ENCODE peak calls at places on chromosomes 6 and 20, in seven cellular contexts. L is IMR-90, K is endothelial cell, F is GM20000, Y is cardiac muscle cell, J is neural crest cell, B is astrocyte. A is an unnamed sample.

GRCh38 chr20:57195023-57195758 is 71.2 kb downstream of the BMP7 start:
- DNase-seq in F (no peak), Y (no peak), K (no peak), J (no peak), B (peak; percentile 67), L (peak; percentile 48), A (no peak)

GRCh38 chr20:18692453-18692852 is 104.6 kb downstream of the DTD1 start:
- DNase-seq in K (no peak), L (peak; percentile 3), J (no peak), Y (no peak), B (no peak), F (no peak), A (no peak)

GRCh38 chr6:29678114-29678513 is 2.8 kb downstream of the ZFP57 start:
- DNase-seq in B (no peak), K (no peak), Y (no peak), L (no peak), J (no peak), F (no peak), A (no peak)

GRCh38 chr6:165844801-165845364 is 181.8 kb upstream of the PDE10A start:
- DNase-seq in J (no peak), F (no peak), B (no peak), Y (no peak), L (no peak), K (no peak), A (no peak)

GRCh38 chr6:31053873-31054272 is 43.6 kb downstream of the MUC22 start:
- DNase-seq in J (no peak), F (no peak), L (no peak), K (no peak), Y (peak; percentile 64), B (no peak), A (no peak)

GRCh38 chr6:13120483-13121482 is 207.6 kb downstream of the TBC1D7 start:
- DNase-seq in L (no peak), K (peak; percentile 9), B (no peak), J (no peak), F (no peak), Y (peak; percentile 38), A (no peak)

GRCh38 chr6:43308101-43308989 is at the start of gene CRIP3:
- DNase-seq in F (peak; percentile 54), J (no peak), K (no peak), L (no peak), B (no peak), Y (peak; percentile 36), A (no peak)

GRCh38 chr6:2876210-2877056 is 26.7 kb downstream of the SERPINB9 start:
- DNase-seq in Y (peak; percentile 54), K (peak; percentile 53), L (peak; percentile 81), J (peak; percentile 12), B (peak; percentile 89), F (peak; percentile 53), A (no peak)

GRCh38 chr6:16320533-16321340 is 82.3 kb downstream of the GMPR start:
- DNase-seq in B (peak; percentile 46), L (peak; percentile 91), J (no peak), Y (no peak), F (no peak), K (no peak), A (no peak)

GRCh38 chr6:112372213-112372806 is 25.2 kb downstream of the RFPL4B start:
- DNase-seq in L (peak; percentile 46), B (peak; percentile 48), Y (peak; percentile 19), F (no peak), J (no peak), K (no peak), A (no peak)

GRCh38 chr6:14635195-14635594 is 517.6 kb downstream of the CD83 start:
- DNase-seq in Y (no peak), K (no peak), L (no peak), F (no peak), J (no peak), B (no peak), A (no peak)

GRCh38 chr6:39053016-39053595 is 4.5 kb downstream of the GLP1R start:
- DNase-seq in K (no peak), F (no peak), J (no peak), Y (no peak), B (no peak), L (no peak), A (no peak)

GRCh38 chr6:127971945-127972391 is 71.1 kb upstream of the THEMIS start:
- DNase-seq in J (no peak), F (no peak), L (peak; percentile 70), Y (no peak), B (peak; percentile 93), K (no peak), A (no peak)

GRCh38 chr6:27669278-27669797 is 196.4 kb upstream of the ZNF184 start:
- DNase-seq in L (no peak), J (no peak), K (no peak), B (no peak), F (no peak), Y (peak; percentile 27), A (no peak)

GRCh38 chr6:75551367-75551952 is 50.2 kb upstream of the SENP6 start:
- DNase-seq in K (no peak), J (no peak), F (peak; percentile 11), L (no peak), B (no peak), Y (no peak), A (no peak)

GRCh38 chr6:75543311-75543710 is 49.7 kb upstream of the FILIP1 start:
- DNase-seq in L (no peak), Y (no peak), J (no peak), F (no peak), K (no peak), B (no peak), A (no peak)

GRCh38 chr6:75550544-75551167 is 51.0 kb upstream of the SENP6 start:
- DNase-seq in B (peak; percentile 23), Y (no peak), F (no peak), J (no peak), L (no peak), K (no peak), A (no peak)

GRCh38 chr6:75546401-75546800 is 52.8 kb upstream of the FILIP1 start:
- DNase-seq in B (peak; percentile 7), L (peak; percentile 35), K (no peak), F (no peak), J (no peak), Y (peak; percentile 15), A (no peak)
- TF ChIP-seq CTCF in B (no peak), L (peak; percentile 43), K (peak; percentile 22), F (no peak), J (peak; percentile 43), Y (peak; percentile 32), A (no peak)

GRCh38 chr6:116629467-116630063 is 13.3 kb downstream of the RSPH4A start:
- DNase-seq in Y (no peak), K (no peak), F (no peak), J (no peak), L (no peak), B (no peak), A (no peak)

GRCh38 chr6:116631379-116631990 is 15.2 kb downstream of the RSPH4A start:
- DNase-seq in B (no peak), L (no peak), F (peak; percentile 7), J (no peak), K (peak; percentile 35), Y (peak; percentile 5), A (no peak)

DNA sequence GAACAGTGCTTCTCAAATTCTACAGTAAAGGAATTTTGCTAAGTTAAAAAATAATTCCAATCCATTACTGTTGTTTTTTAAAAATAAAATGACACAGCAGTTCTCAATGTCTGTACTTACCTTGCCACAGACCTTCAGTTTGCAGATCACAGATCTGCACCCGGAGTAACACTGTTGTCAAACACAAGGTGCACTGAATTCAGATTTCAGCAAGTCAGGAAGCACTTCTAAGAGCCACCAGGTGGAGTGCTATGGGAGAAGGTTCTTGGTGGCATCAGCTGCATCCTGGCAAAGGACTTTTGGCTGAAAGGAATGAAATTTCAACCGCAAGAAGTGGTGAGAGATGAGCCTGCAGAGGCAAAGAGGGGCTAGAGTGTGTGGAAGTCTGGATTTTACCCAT is 17.4 kb downstream of the RSPH4A start:
- DNase-seq in F (peak; percentile 7), Y (no peak), L (no peak), B (no peak), K (no peak), J (no peak), A (no peak)
- TF ChIP-seq CTCF in F (no peak), Y (peak; percentile 15), L (no peak), B (peak; percentile 13), K (no peak), J (peak; percentile 24), A (peak; percentile 54)

GRCh38 chr20:4008026-4008413 is 7.3 kb downstream of the RNF24 start:
- DNase-seq in J (no peak), B (no peak), F (no peak), L (no peak), Y (no peak), K (no peak), A (no peak)
- TF ChIP-seq CTCF in J (no peak), B (no peak), F (no peak), L (no peak), Y (no peak), K (no peak), A (no peak)

GRCh38 chr6:162442675-162443074 is 284.9 kb downstream of the PRKN start:
- DNase-seq in K (peak; percentile 56), L (no peak), B (no peak), F (no peak), J (peak; percentile 16), Y (peak; percentile 60), A (peak; percentile 20)
- TF ChIP-seq CTCF in K (peak; percentile 25), L (no peak), B (peak; percentile 21), F (no peak), J (peak; percentile 63), Y (no peak), A (peak; percentile 75)

GRCh38 chr20:38338849-38339520 is 7.3 kb upstream of the LBP start:
- DNase-seq in Y (peak; percentile 60), K (peak; percentile 35), B (no peak), F (no peak), J (no peak), L (no peak), A (no peak)
- TF ChIP-seq CTCF in Y (peak; percentile 35), K (peak; percentile 36), B (peak; percentile 9), F (no peak), J (peak; percentile 50), L (peak; percentile 31), A (peak; percentile 34)

GRCh38 chr20:47223896-47224295 is 132.6 kb downstream of the ZMYND8 start:
- DNase-seq in B (no peak), F (no peak), L (no peak), K (no peak), Y (no peak), J (no peak), A (no peak)
- TF ChIP-seq CTCF in B (no peak), F (no peak), L (no peak), K (no peak), Y (no peak), J (no peak), A (no peak)

A was measured in progenitor cell of endocrine pancreas.